ENCODE peak calls at places on chromosome 2, in five cellular contexts. B is AG04449; V is CD4-positive, alpha-beta T cell; K is cardiac fibroblast; S is tibial nerve. L is an unnamed sample.

GRCh38 chr2:204268458-204268857 is 276.8 kb upstream of the PARD3B start:
- DNase-seq in B (no peak), V (no peak), K (no peak), S (no peak), L (no peak)

GRCh38 chr2:27085670-27086089 is 892 bp upstream of the KHK start:
- DNase-seq in B (no peak), V (no peak), K (peak), S (peak), L (peak)

GRCh38 chr2:67616749-67617148 is 219.6 kb downstream of the ETAA1 start:
- DNase-seq in B (no peak), V (no peak), K (peak), S (no peak), L (no peak)

GRCh38 chr2:23260621-23261020 is 124.4 kb upstream of the KLHL29 start:
- DNase-seq in B (no peak), V (no peak), K (no peak), S (no peak), L (no peak)

GRCh38 chr2:65064728-65065552 is 8.7 kb downstream of the CEP68 start:
- DNase-seq in B (peak), V (peak), K (peak), S (peak), L (peak)

GRCh38 chr2:9201185-9201891 is 5.3 kb upstream of the ASAP2 start:
- DNase-seq in B (peak), V (no peak), K (peak), S (no peak), L (no peak)

GRCh38 chr2:41194235-41194634 is 742.3 kb upstream of the SLC8A1 start:
- DNase-seq in B (no peak), V (no peak), K (peak), S (no peak), L (peak)

GRCh38 chr2:96537066-96537733 is 648 bp downstream of the ARID5A start:
- DNase-seq in B (no peak), V (peak), K (peak), S (peak), L (peak)

GRCh38 chr2:213934560-213934959 is 476.3 kb upstream of the VWC2L start:
- DNase-seq in B (no peak), V (no peak), K (peak), S (peak), L (peak)

GRCh38 chr2:23528690-23529089 is 143.7 kb downstream of the KLHL29 start:
- DNase-seq in B (no peak), V (no peak), K (no peak), S (no peak), L (no peak)

GRCh38 chr2:86622878-86623548 is 652 bp downstream of the RNF103 start:
- DNase-seq in B (no peak), V (peak), K (no peak), S (peak), L (no peak)

GRCh38 chr2:207239222-207239674 is 73.5 kb upstream of the KLF7 start:
- DNase-seq in B (peak), V (no peak), K (peak), S (peak), L (peak)

GRCh38 chr2:43387092-43388062 is 161.0 kb upstream of the ZFP36L2 start:
- DNase-seq in B (peak), V (no peak), K (peak), S (no peak), L (peak)

GRCh38 chr2:9085353-9085752 is 81.9 kb upstream of the MBOAT2 start:
- DNase-seq in B (no peak), V (no peak), K (no peak), S (no peak), L (no peak)

GRCh38 chr2:63424329-63425078 is 163.8 kb downstream of the WDPCP start:
- DNase-seq in B (no peak), V (no peak), K (peak), S (no peak), L (peak)

GRCh38 chr2:61178603-61179545 is 16.9 kb downstream of the C2orf74 start:
- DNase-seq in B (no peak), V (peak), K (peak), S (no peak), L (peak)

GRCh38 chr2:69624611-69625010 is 18.9 kb downstream of the AAK1 start:
- DNase-seq in B (no peak), V (no peak), K (no peak), S (no peak), L (no peak)

GRCh38 chr2:20144861-20145260 is 80.1 kb downstream of the SDC1 start:
- DNase-seq in B (no peak), V (no peak), K (no peak), S (no peak), L (no peak)

GRCh38 chr2:159053186-159054031 is 85.0 kb downstream of the TANC1 start:
- DNase-seq in B (peak), V (no peak), K (peak), S (no peak), L (no peak)

GRCh38 chr2:25586726-25587144 is 86.6 kb downstream of the DTNB start:
- DNase-seq in B (no peak), V (no peak), K (no peak), S (no peak), L (peak)

GRCh38 chr2:159613515-159614336 is 2.6 kb downstream of the BAZ2B start:
- DNase-seq in B (no peak), V (no peak), K (peak), S (no peak), L (peak)

GRCh38 chr2:190791347-190791982 is 89.2 kb upstream of the GLS start:
- DNase-seq in B (peak), V (no peak), K (peak), S (peak), L (peak)

GRCh38 chr2:222655406-222655747 is 515 bp downstream of the FARSB start:
- DNase-seq in B (no peak), V (no peak), K (no peak), S (no peak), L (peak)

GRCh38 chr2:23614701-23615100 is 229.7 kb downstream of the KLHL29 start:
- DNase-seq in B (no peak), V (no peak), K (no peak), S (no peak), L (no peak)

GRCh38 chr2:16407358-16407757 is 258.3 kb downstream of the CYRIA start:
- DNase-seq in B (no peak), V (no peak), K (no peak), S (no peak), L (peak)

GRCh38 chr2:114192362-114192761 is 250.1 kb upstream of the DPP10 start:
- DNase-seq in B (no peak), V (no peak), K (no peak), S (no peak), L (peak)

GRCh38 chr2:188889187-188889586 is 85.0 kb upstream of the COL3A1 start:
- DNase-seq in B (no peak), V (no peak), K (no peak), S (no peak), L (no peak)

DNA sequence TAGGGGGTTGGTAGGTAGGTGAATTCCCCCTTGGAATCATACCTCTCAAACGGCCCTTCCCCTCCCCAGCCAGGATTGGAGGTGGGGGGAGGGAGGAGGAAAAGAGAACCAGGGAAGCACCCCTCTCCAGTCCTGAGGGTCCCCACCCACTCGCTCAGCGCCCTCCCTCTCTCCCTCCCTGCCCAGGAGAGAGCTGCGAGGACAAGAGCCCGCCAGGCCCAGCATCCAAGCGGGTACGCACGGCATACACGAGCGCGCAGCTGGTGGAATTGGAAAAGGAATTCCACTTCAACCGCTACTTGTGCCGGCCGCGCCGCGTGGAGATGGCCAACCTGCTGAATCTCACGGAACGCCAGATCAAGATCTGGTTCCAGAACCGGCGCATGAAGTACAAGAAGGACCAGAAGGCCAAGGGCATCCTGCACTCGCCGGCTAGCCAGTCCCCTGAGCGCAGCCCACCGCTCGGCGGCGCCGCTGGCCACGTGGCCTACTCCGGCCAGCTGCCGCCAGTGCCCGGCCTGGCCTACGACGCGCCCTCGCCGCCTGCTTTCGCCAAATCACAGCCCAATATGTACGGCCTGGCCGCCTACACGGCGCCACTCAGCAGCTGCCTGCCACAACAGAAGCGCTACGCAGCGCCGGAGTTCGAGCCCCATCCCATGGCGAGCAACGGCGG is 14.4 kb downstream of the HOXD3 start:
- DNase-seq in B (no peak), V (no peak), K (no peak), S (no peak), L (no peak)
- TF ChIP-seq CTCF in B (no peak), V (no peak), K (no peak), S (no peak), L (no peak)

DNA sequence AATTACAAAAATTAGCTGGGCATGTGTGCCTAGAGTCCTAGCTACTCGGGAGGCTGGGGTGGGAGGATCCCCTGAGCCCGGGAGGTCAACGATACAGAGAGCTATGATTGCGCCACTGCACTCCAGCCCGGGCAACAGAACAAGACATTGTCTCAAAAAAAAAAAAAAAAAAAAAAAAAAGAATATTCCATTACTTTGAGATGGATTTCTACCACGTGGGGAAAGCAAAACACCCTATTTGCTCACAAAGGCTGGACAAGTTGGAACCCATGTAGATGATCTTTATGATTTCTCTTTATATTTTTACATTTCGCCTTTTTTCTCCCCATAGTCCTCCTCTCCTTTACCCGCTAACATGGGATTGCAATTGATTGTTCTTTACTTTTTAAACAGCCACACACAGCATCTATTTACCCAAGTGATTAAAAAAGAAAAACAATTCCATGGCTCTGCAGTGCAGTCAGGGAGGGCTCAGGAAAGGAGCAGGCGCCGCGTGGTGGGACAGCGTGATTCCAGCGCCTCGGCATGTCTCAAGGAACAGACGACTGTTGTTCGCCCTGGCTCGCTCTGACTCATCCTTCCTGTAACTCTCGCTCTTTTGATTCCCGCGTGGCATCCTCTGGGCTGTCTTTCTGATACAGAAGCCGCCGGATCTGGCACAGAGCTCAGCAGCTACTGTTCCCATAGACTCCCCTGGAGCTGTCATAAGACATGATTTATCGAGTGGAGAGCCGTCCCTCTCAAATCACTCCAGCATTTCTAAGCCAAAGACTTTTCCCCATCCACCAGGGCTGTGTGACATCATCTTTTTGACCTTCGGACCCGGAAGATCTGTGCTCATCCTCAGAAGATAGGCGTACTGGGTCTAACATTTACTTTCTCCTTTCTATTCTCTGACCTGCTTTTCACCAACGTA is 230.4 kb upstream of the AGAP1 start:
- DNase-seq in B (peak), V (no peak), K (peak), S (peak), L (peak)
- TF ChIP-seq CTCF in B (no peak), V (no peak), K (no peak), S (no peak), L (no peak)

GRCh38 chr2:121898483-121898882 is 143.0 kb downstream of the TSN start:
- DNase-seq in B (no peak), V (no peak), K (peak), S (no peak), L (peak)

GRCh38 chr2:121902171-121902591 is 146.7 kb downstream of the TSN start:
- DNase-seq in B (no peak), V (no peak), K (peak), S (peak), L (no peak)

GRCh38 chr2:121900391-121900790 is 144.9 kb downstream of the TSN start:
- DNase-seq in B (no peak), V (no peak), K (no peak), S (no peak), L (no peak)

GRCh38 chr2:121895723-121896571 is 140.5 kb downstream of the TSN start:
- DNase-seq in B (no peak), V (no peak), K (no peak), S (no peak), L (no peak)

GRCh38 chr2:121897335-121897970 is 142.0 kb downstream of the TSN start:
- DNase-seq in B (no peak), V (no peak), K (peak), S (no peak), L (peak)
- TF ChIP-seq CTCF in B (peak), V (no peak), K (peak), S (no peak), L (peak)

GRCh38 chr2:55112229-55113016 is 62.2 kb upstream of the RTN4 start:
- DNase-seq in B (no peak), V (no peak), K (peak), S (peak), L (no peak)
- TF ChIP-seq CTCF in B (no peak), V (no peak), K (peak), S (no peak), L (no peak)

GRCh38 chr2:451495-451894 is 163.6 kb upstream of the ALKAL2 start:
- DNase-seq in B (no peak), V (no peak), K (no peak), S (no peak), L (no peak)
- TF ChIP-seq CTCF in B (no peak), V (no peak), K (no peak), S (no peak), L (no peak)

GRCh38 chr2:14634223-14634884 is 1.8 kb downstream of the LRATD1 start:
- DNase-seq in B (no peak), V (no peak), K (peak), S (peak), L (peak)
- TF ChIP-seq CTCF in B (peak), V (no peak), K (peak), S (peak), L (peak)

GRCh38 chr2:46298272-46298521 is 990 bp downstream of the EPAS1 start:
- DNase-seq in B (no peak), V (no peak), K (no peak), S (no peak), L (no peak)
- TF ChIP-seq CTCF in B (no peak), V (no peak), K (no peak), S (no peak), L (no peak)

GRCh38 chr2:111202266-111203040 is 81.7 kb downstream of the BCL2L11 start:
- DNase-seq in B (no peak), V (no peak), K (peak), S (no peak), L (no peak)
- TF ChIP-seq CTCF in B (no peak), V (no peak), K (no peak), S (no peak), L (no peak)

DNA sequence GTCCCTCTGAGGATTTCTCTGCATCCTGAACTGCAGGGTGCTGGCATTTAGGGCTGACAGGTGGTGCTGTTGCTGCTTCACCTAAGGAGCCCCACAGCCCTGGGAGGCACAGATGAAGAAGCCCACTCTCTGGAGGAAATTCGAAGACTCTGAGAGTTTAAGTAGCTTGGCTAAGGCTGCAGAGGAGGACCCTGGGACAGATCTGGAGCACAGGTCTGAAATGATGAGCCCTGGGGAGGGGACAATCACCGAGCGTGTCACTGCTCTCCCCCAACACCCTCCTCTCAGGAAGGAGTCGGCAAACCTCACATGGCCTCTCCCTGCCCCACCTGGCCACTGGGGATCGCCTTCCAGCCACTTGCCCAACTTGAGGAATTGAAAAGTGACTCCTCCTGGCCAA is 18.6 kb downstream of the CYP27C1 start:
- DNase-seq in B (no peak), V (no peak), K (no peak), S (no peak), L (no peak)
- TF ChIP-seq CTCF in B (no peak), V (no peak), K (no peak), S (no peak), L (no peak)

DNA sequence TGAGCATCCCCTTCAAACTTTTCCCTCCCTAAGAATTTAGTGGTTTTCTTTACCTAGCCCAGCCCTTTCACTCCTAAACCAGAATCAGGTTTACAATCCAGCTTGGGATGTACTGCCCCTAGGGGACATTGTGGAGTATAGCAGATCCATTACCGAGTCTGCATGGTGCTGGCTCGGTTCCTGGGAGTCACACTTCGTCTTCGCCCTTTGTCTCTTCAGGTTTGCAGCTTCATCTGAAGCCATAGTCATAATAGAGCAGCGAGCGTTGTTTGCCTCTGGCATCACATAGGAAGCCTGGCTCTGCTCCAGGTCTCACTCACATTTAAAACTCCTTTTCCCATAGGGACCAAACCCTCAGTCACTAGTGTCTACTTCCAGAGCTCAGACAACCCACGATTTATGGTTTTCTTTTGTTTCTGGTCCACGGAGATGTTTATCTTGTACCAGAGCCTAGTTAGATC is 16.8 kb upstream of the LYPD6 start:
- DNase-seq in B (no peak), V (no peak), K (peak), S (no peak), L (peak)
- TF ChIP-seq CTCF in B (peak), V (peak), K (peak), S (peak), L (peak)

L was measured in MCF 10A.